ENCODE peak calls at places on chromosomes 7 and 10, in five cellular contexts. One of them, this sample, is unnamed.

GRCh38 chr10:70656489-70656888 is 15.8 kb upstream of the ADAMTS14 start:
- DNase-seq in mesendoderm: peak; percentile 45
- DNase-seq in CD8-positive, alpha-beta T cell: no peak
- DNase-seq in lower lobe of right lung: no peak
- DNase-seq in keratinocyte: peak; percentile 89
- DNase-seq in this sample: no peak

GRCh38 chr7:129089521-129090212 is 34.8 kb upstream of the TNPO3 start:
- DNase-seq in mesendoderm: no peak
- DNase-seq in CD8-positive, alpha-beta T cell: no peak
- DNase-seq in lower lobe of right lung: no peak
- DNase-seq in keratinocyte: no peak
- DNase-seq in this sample: no peak

GRCh38 chr7:143395187-143396149 is 13.2 kb downstream of the EPHA1 start:
- DNase-seq in mesendoderm: peak; percentile 53
- DNase-seq in CD8-positive, alpha-beta T cell: no peak
- DNase-seq in lower lobe of right lung: no peak
- DNase-seq in keratinocyte: no peak
- DNase-seq in this sample: peak; percentile 62

GRCh38 chr10:6607778-6608177 is 27.7 kb upstream of the PRKCQ start:
- DNase-seq in mesendoderm: no peak
- DNase-seq in CD8-positive, alpha-beta T cell: no peak
- DNase-seq in lower lobe of right lung: no peak
- DNase-seq in keratinocyte: no peak
- DNase-seq in this sample: no peak

GRCh38 chr7:44581426-44581906 is 565 bp downstream of the TMED4 start:
- DNase-seq in mesendoderm: peak; percentile 22
- DNase-seq in CD8-positive, alpha-beta T cell: no peak
- DNase-seq in lower lobe of right lung: no peak
- DNase-seq in keratinocyte: no peak
- DNase-seq in this sample: peak; percentile 55

GRCh38 chr7:44750921-44751571 is 2.4 kb downstream of the ZMIZ2 start:
- DNase-seq in mesendoderm: no peak
- DNase-seq in CD8-positive, alpha-beta T cell: no peak
- DNase-seq in lower lobe of right lung: no peak
- DNase-seq in keratinocyte: no peak
- DNase-seq in this sample: peak; percentile 61

GRCh38 chr10:62924344-62924748 is 108.2 kb upstream of the EGR2 start:
- DNase-seq in mesendoderm: peak; percentile 51
- DNase-seq in CD8-positive, alpha-beta T cell: no peak
- DNase-seq in lower lobe of right lung: no peak
- DNase-seq in keratinocyte: peak; percentile 36
- DNase-seq in this sample: peak; percentile 82

GRCh38 chr10:110793128-110793812 is 78.5 kb upstream of the PDCD4 start:
- DNase-seq in mesendoderm: no peak
- DNase-seq in CD8-positive, alpha-beta T cell: no peak
- DNase-seq in lower lobe of right lung: no peak
- DNase-seq in keratinocyte: no peak
- DNase-seq in this sample: no peak

GRCh38 chr10:25974897-25975459 is 40.9 kb downstream of the MYO3A start:
- DNase-seq in mesendoderm: peak; percentile 49
- DNase-seq in CD8-positive, alpha-beta T cell: no peak
- DNase-seq in lower lobe of right lung: no peak
- DNase-seq in keratinocyte: no peak
- DNase-seq in this sample: peak; percentile 13

GRCh38 chr7:150993511-150993910 is 2.7 kb downstream of the NOS3 start:
- DNase-seq in mesendoderm: no peak
- DNase-seq in CD8-positive, alpha-beta T cell: no peak
- DNase-seq in lower lobe of right lung: no peak
- DNase-seq in keratinocyte: no peak
- DNase-seq in this sample: peak; percentile 86

GRCh38 chr7:150994141-150994837 is 3.5 kb downstream of the NOS3 start:
- DNase-seq in mesendoderm: peak; percentile 61
- DNase-seq in CD8-positive, alpha-beta T cell: no peak
- DNase-seq in lower lobe of right lung: no peak
- DNase-seq in keratinocyte: no peak
- DNase-seq in this sample: peak; percentile 58

GRCh38 chr7:150992833-150993302 is 2.1 kb downstream of the NOS3 start:
- DNase-seq in mesendoderm: peak; percentile 87
- DNase-seq in CD8-positive, alpha-beta T cell: no peak
- DNase-seq in lower lobe of right lung: no peak
- DNase-seq in keratinocyte: no peak
- DNase-seq in this sample: peak; percentile 94

GRCh38 chr7:150996289-150997074 is 5.7 kb downstream of the NOS3 start:
- DNase-seq in mesendoderm: peak; percentile 51
- DNase-seq in CD8-positive, alpha-beta T cell: no peak
- DNase-seq in lower lobe of right lung: no peak
- DNase-seq in keratinocyte: no peak
- DNase-seq in this sample: peak; percentile 82

DNA sequence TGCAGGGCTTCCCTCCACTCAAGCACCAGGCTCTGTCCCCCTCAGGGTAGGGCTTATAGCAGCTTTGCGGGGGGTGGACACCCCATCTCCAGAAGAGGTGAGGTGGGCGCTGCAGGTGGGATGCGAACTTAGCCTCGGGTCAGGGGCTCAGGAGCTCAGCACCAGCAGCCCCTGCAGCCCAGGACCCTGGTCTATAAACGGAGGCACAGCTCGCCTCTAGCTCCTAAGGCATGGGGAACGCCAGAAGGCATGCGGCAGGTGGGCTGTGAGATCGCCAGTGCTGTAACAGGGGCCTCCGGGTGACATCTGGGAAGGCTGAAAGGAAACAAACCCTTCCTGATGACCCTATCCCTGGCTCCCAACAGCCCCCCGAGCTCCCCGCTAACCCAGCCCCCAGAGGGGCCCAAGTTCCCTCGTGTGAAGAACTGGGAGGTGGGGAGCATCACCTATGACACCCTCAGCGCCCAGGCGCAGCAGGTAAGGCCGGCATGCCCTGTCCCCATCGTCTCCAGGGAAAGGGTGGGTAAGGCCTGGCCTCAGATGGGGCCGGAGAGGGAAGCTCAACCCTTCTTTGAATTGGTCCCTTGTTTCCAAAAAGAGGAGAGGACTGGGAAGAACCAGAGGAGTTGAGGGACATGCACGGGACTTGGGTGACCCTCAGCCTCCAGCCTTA is 4.2 kb downstream of the NOS3 start:
- DNase-seq in mesendoderm: no peak
- DNase-seq in CD8-positive, alpha-beta T cell: no peak
- DNase-seq in lower lobe of right lung: no peak
- DNase-seq in keratinocyte: no peak
- DNase-seq in this sample: peak; percentile 56
- H3K4me3 ChIP-seq in mesendoderm: no peak overlapping the region
- H3K4me3 ChIP-seq in CD8-positive, alpha-beta T cell: no peak overlapping the region
- H3K4me3 ChIP-seq in lower lobe of right lung: peak overlapping the region; percentile 52
- H3K4me3 ChIP-seq in keratinocyte: no peak overlapping the region
- H3K4me3 ChIP-seq in this sample: no peak overlapping the region

GRCh38 chr10:131790021-131790420 is 110.8 kb upstream of the PPP2R2D start:
- DNase-seq in mesendoderm: peak; percentile 79
- DNase-seq in CD8-positive, alpha-beta T cell: no peak
- DNase-seq in lower lobe of right lung: no peak
- DNase-seq in keratinocyte: no peak
- DNase-seq in this sample: no peak

GRCh38 chr10:131787961-131788360 is 112.8 kb upstream of the PPP2R2D start:
- DNase-seq in mesendoderm: no peak
- DNase-seq in CD8-positive, alpha-beta T cell: no peak
- DNase-seq in lower lobe of right lung: no peak
- DNase-seq in keratinocyte: no peak
- DNase-seq in this sample: no peak

GRCh38 chr10:131788386-131788785 is 112.4 kb upstream of the PPP2R2D start:
- DNase-seq in mesendoderm: peak; percentile 72
- DNase-seq in CD8-positive, alpha-beta T cell: no peak
- DNase-seq in lower lobe of right lung: no peak
- DNase-seq in keratinocyte: no peak
- DNase-seq in this sample: peak; percentile 79

GRCh38 chr10:131786756-131787605 is 113.8 kb upstream of the PPP2R2D start:
- DNase-seq in mesendoderm: peak; percentile 26
- DNase-seq in CD8-positive, alpha-beta T cell: no peak
- DNase-seq in lower lobe of right lung: no peak
- DNase-seq in keratinocyte: no peak
- DNase-seq in this sample: peak; percentile 68

GRCh38 chr10:131789516-131789915 is 111.3 kb upstream of the PPP2R2D start:
- DNase-seq in mesendoderm: no peak
- DNase-seq in CD8-positive, alpha-beta T cell: no peak
- DNase-seq in lower lobe of right lung: no peak
- DNase-seq in keratinocyte: no peak
- DNase-seq in this sample: no peak
- H3K27me3 ChIP-seq in mesendoderm: no peaks in the 10 kb centered on the region
- H3K27me3 ChIP-seq in CD8-positive, alpha-beta T cell: no peaks in the 10 kb centered on the region
- H3K27me3 ChIP-seq in lower lobe of right lung: no peaks in the 10 kb centered on the region
- H3K27me3 ChIP-seq in keratinocyte: no peaks in the 10 kb centered on the region
- H3K27me3 ChIP-seq in this sample: no peaks in the 10 kb centered on the region

DNA sequence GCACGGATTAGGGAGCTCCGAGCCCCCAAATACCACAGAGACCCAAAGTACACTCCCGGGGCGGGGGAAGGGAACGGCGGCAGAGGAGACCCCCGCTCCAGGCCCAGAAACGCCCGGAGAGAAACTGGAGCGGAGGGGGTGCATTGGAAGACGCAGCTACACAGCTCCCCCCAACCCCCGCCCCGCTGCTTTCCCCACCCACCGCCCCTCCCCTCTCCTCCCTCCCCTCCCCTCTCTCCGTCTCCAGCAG is 1.1 kb downstream of the PRKAG2 start:
- DNase-seq in mesendoderm: no peak
- DNase-seq in CD8-positive, alpha-beta T cell: no peak
- DNase-seq in lower lobe of right lung: no peak
- DNase-seq in keratinocyte: no peak
- DNase-seq in this sample: no peak
- H3K4me3 ChIP-seq in mesendoderm: peak overlapping the region; percentile 65
- H3K4me3 ChIP-seq in CD8-positive, alpha-beta T cell: peak overlapping the region; percentile 71
- H3K4me3 ChIP-seq in lower lobe of right lung: peak overlapping the region; percentile 73
- H3K4me3 ChIP-seq in keratinocyte: peak overlapping the region; percentile 57
- H3K4me3 ChIP-seq in this sample: peak overlapping the region; percentile 74

GRCh38 chr7:25091129-25091528 is 33.9 kb downstream of the CYCS start:
- DNase-seq in mesendoderm: no peak
- DNase-seq in CD8-positive, alpha-beta T cell: no peak
- DNase-seq in lower lobe of right lung: no peak
- DNase-seq in keratinocyte: no peak
- DNase-seq in this sample: no peak

GRCh38 chr7:25084826-25085225 is 40.2 kb downstream of the CYCS start:
- DNase-seq in mesendoderm: no peak
- DNase-seq in CD8-positive, alpha-beta T cell: no peak
- DNase-seq in lower lobe of right lung: no peak
- DNase-seq in keratinocyte: no peak
- DNase-seq in this sample: no peak

GRCh38 chr7:25090374-25090773 is 34.7 kb downstream of the CYCS start:
- DNase-seq in mesendoderm: no peak
- DNase-seq in CD8-positive, alpha-beta T cell: no peak
- DNase-seq in lower lobe of right lung: no peak
- DNase-seq in keratinocyte: no peak
- DNase-seq in this sample: no peak

GRCh38 chr7:25091757-25092156 is 33.3 kb downstream of the CYCS start:
- DNase-seq in mesendoderm: no peak
- DNase-seq in CD8-positive, alpha-beta T cell: no peak
- DNase-seq in lower lobe of right lung: no peak
- DNase-seq in keratinocyte: no peak
- DNase-seq in this sample: no peak

DNA sequence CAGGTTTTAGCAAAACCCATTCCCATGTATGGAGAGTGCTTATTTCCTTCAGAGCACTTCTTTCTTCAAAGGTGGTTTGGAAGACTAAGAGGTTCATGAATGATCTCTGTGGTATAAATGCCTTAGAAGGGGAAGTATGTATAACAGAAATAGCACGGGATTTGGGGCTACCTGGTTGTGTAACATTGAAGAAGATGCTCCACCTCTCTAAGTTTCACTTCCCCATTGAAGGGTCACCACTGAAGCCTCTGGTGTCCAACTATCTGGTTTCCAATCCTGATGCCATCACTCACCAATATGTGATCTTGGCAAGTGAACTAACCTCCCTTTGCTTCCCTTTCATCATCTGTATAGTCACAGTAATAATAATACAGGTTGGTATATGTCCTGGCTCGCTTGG is 37.2 kb downstream of the CYCS start:
- DNase-seq in mesendoderm: no peak
- DNase-seq in CD8-positive, alpha-beta T cell: no peak
- DNase-seq in lower lobe of right lung: no peak
- DNase-seq in keratinocyte: no peak
- DNase-seq in this sample: no peak
- H3K27me3 ChIP-seq in mesendoderm: no peaks in the 10 kb centered on the region
- H3K27me3 ChIP-seq in CD8-positive, alpha-beta T cell: no peaks in the 10 kb centered on the region
- H3K27me3 ChIP-seq in lower lobe of right lung: no peaks in the 10 kb centered on the region
- H3K27me3 ChIP-seq in keratinocyte: no peaks in the 10 kb centered on the region
- H3K27me3 ChIP-seq in this sample: no peaks in the 10 kb centered on the region

DNA sequence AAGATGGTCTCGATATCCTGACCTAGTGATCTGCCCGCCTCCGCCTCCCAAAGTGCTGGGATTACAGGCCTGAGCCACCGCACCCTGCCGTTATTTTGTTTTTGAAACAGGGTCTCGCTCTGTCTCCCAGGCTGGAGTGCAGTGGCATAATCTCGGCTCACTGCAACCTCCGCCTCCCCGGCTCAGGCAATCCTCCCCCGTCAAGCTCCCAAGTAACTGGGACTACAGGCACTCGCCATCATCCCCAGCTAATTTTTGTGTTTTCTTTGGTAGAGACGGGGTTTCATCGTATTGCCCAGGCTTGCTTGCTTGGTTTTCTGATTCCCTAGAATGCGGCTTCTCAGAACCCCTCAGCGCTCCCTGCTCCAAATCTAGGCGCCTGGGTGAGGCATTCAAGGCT is 1.4 kb downstream of the TFR2 start:
- DNase-seq in mesendoderm: no peak
- DNase-seq in CD8-positive, alpha-beta T cell: no peak
- DNase-seq in lower lobe of right lung: no peak
- DNase-seq in keratinocyte: no peak
- DNase-seq in this sample: no peak
- H3K4me3 ChIP-seq in mesendoderm: no peak overlapping the region
- H3K4me3 ChIP-seq in CD8-positive, alpha-beta T cell: no peak overlapping the region
- H3K4me3 ChIP-seq in lower lobe of right lung: no peak overlapping the region
- H3K4me3 ChIP-seq in keratinocyte: no peak overlapping the region
- H3K4me3 ChIP-seq in this sample: no peak overlapping the region

GRCh38 chr7:27223941-27224590 is 18.5 kb upstream of the EVX1 start:
- DNase-seq in mesendoderm: no peak
- DNase-seq in CD8-positive, alpha-beta T cell: no peak
- DNase-seq in lower lobe of right lung: no peak
- DNase-seq in keratinocyte: no peak
- DNase-seq in this sample: no peak

GRCh38 chr7:27225005-27225934 is 17.3 kb upstream of the EVX1 start:
- DNase-seq in mesendoderm: no peak
- DNase-seq in CD8-positive, alpha-beta T cell: no peak
- DNase-seq in lower lobe of right lung: no peak
- DNase-seq in keratinocyte: no peak
- DNase-seq in this sample: peak; percentile 80

GRCh38 chr7:27229448-27229847 is 13.2 kb upstream of the EVX1 start:
- DNase-seq in mesendoderm: no peak
- DNase-seq in CD8-positive, alpha-beta T cell: no peak
- DNase-seq in lower lobe of right lung: no peak
- DNase-seq in keratinocyte: no peak
- DNase-seq in this sample: no peak
- H3K27me3 ChIP-seq in mesendoderm: peaks cover 21% of the 10 kb centered on the region
- H3K27me3 ChIP-seq in CD8-positive, alpha-beta T cell: peaks cover 8% of the 10 kb centered on the region
- H3K27me3 ChIP-seq in lower lobe of right lung: peaks cover 62% of the 10 kb centered on the region
- H3K27me3 ChIP-seq in keratinocyte: peaks cover 37% of the 10 kb centered on the region
- H3K27me3 ChIP-seq in this sample: peaks cover 69% of the 10 kb centered on the region

This sample was measured in H7.